ENCODE peak calls at places on chromosomes 7 and 10, in four cellular contexts. K is tibial nerve, M is HFFc6, A is Peyer's patch. D is an unnamed sample.

GRCh38 chr10:129466703-129467345 is at the start of gene MGMT:
- DNase-seq in A (peak), K (peak), M (peak), D (peak)

GRCh38 chr7:155276800-155277375 is 20.8 kb upstream of the INSIG1 start:
- DNase-seq in A (no peak), M (no peak), K (no peak), D (no peak)

GRCh38 chr10:113487154-113487553 is 65.7 kb upstream of the HABP2 start:
- DNase-seq in K (no peak), M (no peak), A (no peak), D (no peak)

GRCh38 chr7:98788921-98789320 is 80.9 kb downstream of the TMEM130 start:
- DNase-seq in K (no peak), M (no peak), A (no peak), D (no peak)

GRCh38 chr10:25226775-25227682 is 52.2 kb downstream of the GPR158 start:
- DNase-seq in M (peak), A (no peak), K (no peak), D (no peak)

GRCh38 chr10:119655566-119656001 is 4.4 kb downstream of the BAG3 start:
- DNase-seq in K (peak), A (peak), M (peak), D (peak)

GRCh38 chr10:13253726-13254125 is 19.6 kb upstream of the UCMA start:
- DNase-seq in A (no peak), K (no peak), M (no peak), D (no peak)

GRCh38 chr7:87155788-87156187 is 3.5 kb downstream of the DMTF1 start:
- DNase-seq in K (no peak), A (no peak), M (no peak), D (no peak)

GRCh38 chr10:52318136-52318810 is 4.2 kb downstream of the DKK1 start:
- DNase-seq in K (no peak), M (peak), A (no peak), D (no peak)

GRCh38 chr7:41134242-41134872 is 568.5 kb downstream of the INHBA start:
- DNase-seq in K (no peak), M (peak), A (no peak), D (no peak)

GRCh38 chr7:40221836-40222235 is 87.0 kb downstream of the SUGCT start:
- DNase-seq in A (no peak), M (peak), K (no peak), D (no peak)

GRCh38 chr7:107167483-107168232 is 1.1 kb upstream of the HBP1 start:
- DNase-seq in A (no peak), K (peak), M (peak), D (peak)

GRCh38 chr7:133183042-133183441 is 69.8 kb upstream of the EXOC4 start:
- DNase-seq in K (no peak), A (no peak), M (no peak), D (no peak)

GRCh38 chr10:100779329-100779728 is 33.9 kb downstream of the PAX2 start:
- DNase-seq in A (no peak), M (no peak), K (no peak), D (no peak)

GRCh38 chr7:150398965-150399320 is 19.8 kb downstream of the ZNF775 start:
- DNase-seq in K (no peak), M (no peak), A (peak), D (no peak)

GRCh38 chr10:75770634-75771081 is 339.2 kb downstream of the LRMDA start:
- DNase-seq in A (no peak), M (no peak), K (peak), D (peak)

GRCh38 chr7:79714081-79714480 is 260.6 kb upstream of the MAGI2 start:
- DNase-seq in K (no peak), A (no peak), M (no peak), D (no peak)

GRCh38 chr10:28396317-28396716 is 93.5 kb upstream of the MPP7 start:
- DNase-seq in M (no peak), K (no peak), A (no peak), D (no peak)

GRCh38 chr10:24552346-24553016 is 171.2 kb downstream of the ARHGAP21 start:
- DNase-seq in A (peak), K (no peak), M (no peak), D (no peak)

GRCh38 chr7:23418046-23418445 is 52.2 kb downstream of the IGF2BP3 start:
- DNase-seq in A (no peak), K (no peak), M (peak), D (no peak)

GRCh38 chr7:142412551-142413193 is 154.8 kb upstream of the PRSS58 start:
- DNase-seq in A (peak), K (no peak), M (peak), D (no peak)

GRCh38 chr7:92797284-92797683 is 39.1 kb downstream of the CDK6 start:
- DNase-seq in M (peak), K (no peak), A (no peak), D (no peak)

GRCh38 chr7:70349819-70350218 is 751.5 kb downstream of the AUTS2 start:
- DNase-seq in M (no peak), K (no peak), A (no peak), D (no peak)

GRCh38 chr7:20310963-20311742 is 19.5 kb upstream of the ITGB8 start:
- DNase-seq in K (peak), M (peak), A (no peak), D (no peak)

GRCh38 chr10:112732277-112732891 is 217.7 kb upstream of the TCF7L2 start:
- DNase-seq in A (no peak), M (peak), K (no peak), D (no peak)

GRCh38 chr10:125083576-125083920 is 76.8 kb downstream of the CTBP2 start:
- DNase-seq in K (no peak), M (peak), A (no peak), D (no peak)

GRCh38 chr7:79770053-79770452 is 316.6 kb upstream of the MAGI2 start:
- DNase-seq in K (no peak), A (no peak), M (no peak), D (no peak)

GRCh38 chr7:127362364-127363027 is 30.0 kb downstream of the ZNF800 start:
- DNase-seq in K (no peak), A (no peak), M (no peak), D (no peak)

GRCh38 chr7:55160539-55160938 is 141.7 kb downstream of the EGFR start:
- DNase-seq in A (no peak), K (no peak), M (peak), D (no peak)

GRCh38 chr10:34102237-34102673 is 712.8 kb downstream of the PARD3 start:
- DNase-seq in A (peak), K (peak), M (peak), D (peak)

GRCh38 chr7:85749715-85750453 is 563.0 kb upstream of the SEMA3D start:
- DNase-seq in K (no peak), M (no peak), A (no peak), D (no peak)

GRCh38 chr7:27576360-27576944 is 86.2 kb downstream of the HIBADH start:
- DNase-seq in A (no peak), M (peak), K (peak), D (no peak)

GRCh38 chr7:150428671-150429451 is 21.6 kb upstream of the GIMAP8 start:
- DNase-seq in A (peak), M (peak), K (no peak), D (no peak)

GRCh38 chr10:119671381-119671780 is 20.2 kb downstream of the BAG3 start:
- DNase-seq in K (no peak), A (no peak), M (no peak), D (no peak)

GRCh38 chr7:88835147-88835728 is 39.7 kb upstream of the TEX47 start:
- DNase-seq in K (peak), M (no peak), A (no peak), D (no peak)

DNA sequence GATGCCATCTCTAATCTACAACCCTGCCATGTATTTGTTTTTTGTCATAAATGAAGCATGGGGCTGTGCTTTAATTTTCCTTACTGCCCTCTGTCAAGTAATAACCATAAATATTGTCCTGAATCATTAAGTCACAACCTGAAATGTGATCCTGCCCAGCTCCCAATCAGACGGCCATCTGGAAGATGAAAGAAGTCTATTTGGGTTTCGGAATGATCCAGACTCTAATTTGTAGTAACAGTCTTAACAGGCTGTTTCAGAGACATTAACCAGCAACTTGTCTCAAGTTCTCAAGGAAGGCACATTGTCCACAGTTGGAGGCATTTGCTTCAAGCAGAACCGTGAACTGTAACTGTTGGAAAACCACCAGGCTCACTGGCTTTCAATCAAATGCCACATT is 405.1 kb upstream of the NPVF start:
- DNase-seq in A (no peak), M (no peak), K (no peak), D (no peak)
- TF ChIP-seq CTCF in A (no peak), M (no peak), K (no peak), D (no peak)

DNA sequence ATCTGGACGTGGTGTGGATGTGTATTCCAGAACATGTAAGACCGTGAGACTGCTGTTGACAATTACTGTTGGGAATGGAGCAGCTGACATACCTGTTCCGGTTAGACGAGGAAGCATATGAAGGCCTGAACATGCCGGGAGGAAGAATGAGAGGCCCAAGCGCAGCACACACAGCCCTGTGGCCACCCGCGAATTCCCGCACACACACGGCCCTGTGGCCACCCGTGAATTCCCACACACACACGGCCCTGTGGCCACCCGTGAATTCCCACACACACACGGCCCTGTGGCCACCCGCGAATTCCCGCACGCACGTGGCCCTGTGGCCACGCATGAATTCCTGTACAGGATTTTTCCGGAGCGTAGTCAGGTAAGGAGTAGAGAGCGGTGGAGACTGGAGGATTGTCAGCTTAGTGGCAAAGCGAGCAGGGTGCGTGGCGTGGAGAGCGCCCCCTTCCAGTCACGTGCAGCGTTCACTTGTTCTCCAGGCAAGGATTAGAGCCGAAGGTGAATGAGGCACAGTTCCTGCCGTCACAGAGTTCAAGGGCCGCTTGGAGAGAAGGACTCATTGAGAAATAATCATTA is 9.5 kb upstream of the SUN1 start:
- DNase-seq in M (no peak), A (no peak), K (no peak), D (no peak)
- TF ChIP-seq CTCF in M (peak), A (no peak), K (no peak), D (no peak)

GRCh38 chr10:111323567-111323966 is 246.7 kb downstream of the ADRA2A start:
- DNase-seq in A (no peak), M (no peak), K (no peak), D (no peak)
- TF ChIP-seq CTCF in A (peak), M (peak), K (no peak), D (peak)

DNA sequence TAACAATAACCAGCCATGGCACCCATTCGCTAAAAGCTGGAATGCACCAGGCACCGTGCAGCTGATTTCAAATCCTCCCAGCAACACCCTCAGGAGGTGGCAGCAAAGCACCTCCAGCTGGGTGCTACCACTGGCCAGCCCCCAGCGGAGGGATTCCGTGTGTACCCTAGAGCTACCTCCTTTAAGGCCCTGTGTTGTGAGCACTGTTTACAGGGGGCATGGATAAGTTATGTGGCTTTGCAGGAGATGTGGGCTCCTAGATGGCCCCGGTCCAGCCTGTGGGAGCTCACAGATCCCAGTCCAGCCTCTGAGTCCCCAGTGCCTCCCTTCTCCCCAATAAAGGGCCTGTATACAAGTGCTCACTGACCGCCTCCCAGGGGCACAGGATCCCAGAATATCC is 27.1 kb downstream of the TNRC18 start:
- DNase-seq in M (no peak), K (peak), A (peak), D (no peak)
- TF ChIP-seq CTCF in M (no peak), K (peak), A (peak), D (peak)

GRCh38 chr7:34190299-34190698 is 285.0 kb downstream of the BMPER start:
- DNase-seq in A (no peak), K (no peak), M (no peak), D (peak)

GRCh38 chr7:34181271-34181958 is 276.1 kb downstream of the BMPER start:
- DNase-seq in M (no peak), K (no peak), A (no peak), D (no peak)

GRCh38 chr7:34187908-34188307 is 282.6 kb downstream of the BMPER start:
- DNase-seq in M (peak), K (no peak), A (no peak), D (no peak)

DNA sequence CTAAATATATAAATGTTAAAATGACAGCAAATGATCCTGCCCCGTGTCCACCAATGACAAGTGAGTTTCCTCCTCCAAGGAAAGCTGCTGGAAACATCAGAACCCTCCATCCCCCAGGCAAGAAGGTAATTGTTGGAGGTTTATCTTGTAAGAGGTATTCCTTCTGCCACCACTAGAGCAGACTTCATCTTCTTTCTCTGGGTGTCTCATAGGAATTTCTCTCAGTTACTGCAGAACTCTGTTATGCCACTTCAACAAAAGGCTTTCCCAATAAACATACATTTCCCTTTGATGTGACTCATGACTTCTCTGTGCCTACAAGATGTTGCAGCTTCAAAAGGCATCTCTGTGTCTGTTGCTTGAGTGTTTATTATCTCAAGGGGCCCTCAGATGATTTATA is 279.1 kb downstream of the BMPER start:
- DNase-seq in A (no peak), M (peak), K (no peak), D (no peak)
- TF ChIP-seq CTCF in A (no peak), M (peak), K (no peak), D (no peak)

GRCh38 chr7:50782376-50783208 is at the start of gene GRB10:
- DNase-seq in K (no peak), A (no peak), M (no peak), D (peak)
- TF ChIP-seq CTCF in K (peak), A (peak), M (peak), D (peak)

GRCh38 chr7:26331789-26332188 is 40.1 kb downstream of the SNX10 start:
- DNase-seq in A (no peak), K (no peak), M (no peak), D (no peak)

GRCh38 chr7:26332698-26333097 is 41.0 kb downstream of the SNX10 start:
- DNase-seq in K (no peak), M (no peak), A (no peak), D (no peak)

GRCh38 chr7:26326211-26326610 is 34.5 kb downstream of the SNX10 start:
- DNase-seq in A (no peak), M (no peak), K (no peak), D (no peak)

GRCh38 chr7:26328498-26329390 is 37.1 kb downstream of the SNX10 start:
- DNase-seq in A (no peak), K (no peak), M (no peak), D (no peak)

DNA sequence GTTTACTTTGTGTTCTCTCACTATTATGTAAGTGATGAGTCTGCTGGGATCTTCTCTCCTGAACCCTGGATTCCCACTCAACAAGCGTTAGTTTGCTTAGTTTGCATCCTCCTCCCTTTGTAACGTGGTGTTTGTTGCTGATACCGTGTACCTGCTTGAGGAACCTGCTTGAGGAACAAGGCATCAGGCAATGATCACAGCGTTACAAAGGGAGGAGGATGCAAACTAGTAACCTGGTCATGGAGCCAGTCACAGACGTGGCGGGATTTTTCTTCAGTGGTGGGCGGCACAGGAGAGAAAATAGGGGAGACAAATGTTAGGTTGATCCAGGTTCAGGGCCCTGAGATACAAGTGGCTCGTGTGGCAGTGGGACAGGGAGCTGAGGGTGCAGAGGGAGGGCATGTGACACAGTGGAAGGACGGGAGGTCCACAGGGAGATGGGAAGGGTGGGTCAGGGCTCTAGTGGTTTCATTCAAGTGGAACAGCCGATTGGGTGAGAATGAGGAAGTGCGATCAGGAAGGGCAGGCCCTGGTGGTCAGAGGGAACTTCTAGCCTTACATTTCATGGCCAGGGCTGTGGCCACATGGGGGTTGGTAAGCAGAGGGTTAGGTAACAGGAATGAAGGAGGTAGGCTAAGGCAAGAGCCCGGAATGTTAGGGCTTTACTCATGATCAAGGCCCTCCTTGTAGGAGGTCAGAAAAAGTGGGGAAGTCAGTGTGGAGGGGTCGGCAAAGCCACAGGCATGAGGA is 38.0 kb downstream of the SNX10 start:
- DNase-seq in K (peak), A (peak), M (no peak), D (peak)
- TF ChIP-seq CTCF in K (no peak), A (no peak), M (no peak), D (no peak)

GRCh38 chr10:99548041-99548530 is 15.3 kb downstream of the NKX2-3 start:
- DNase-seq in M (peak), A (no peak), K (no peak), D (no peak)
- TF ChIP-seq CTCF in M (peak), A (peak), K (no peak), D (peak)

GRCh38 chr10:122164815-122165491 is 106.1 kb upstream of the BTBD16 start:
- DNase-seq in K (no peak), M (no peak), A (no peak), D (no peak)

GRCh38 chr10:122163182-122164027 is 107.7 kb upstream of the BTBD16 start:
- DNase-seq in K (no peak), A (no peak), M (no peak), D (no peak)

GRCh38 chr10:122164028-122164601 is 107.0 kb upstream of the BTBD16 start:
- DNase-seq in A (no peak), K (no peak), M (no peak), D (no peak)

GRCh38 chr10:122161795-122162194 is 109.3 kb upstream of the BTBD16 start:
- DNase-seq in K (no peak), A (no peak), M (no peak), D (no peak)

GRCh38 chr10:122162566-122163181 is 108.4 kb upstream of the BTBD16 start:
- DNase-seq in A (peak), K (no peak), M (no peak), D (no peak)
- TF ChIP-seq CTCF in A (peak), K (no peak), M (no peak), D (no peak)